ENCODE peak calls at places on chromosomes 4 and X, in seven cellular contexts. One of them, this sample, is unnamed.

GRCh38 chrX:27775984-27776383 is 31.8 kb upstream of the MAGEB10 start:
- DNase-seq in SK-N-SH: no peak
- DNase-seq in H1: no peak
- DNase-seq in K562: no peak
- DNase-seq in HCT116: no peak
- DNase-seq in NB4: no peak
- DNase-seq in WTC11: no peak
- DNase-seq in this sample: no peak

GRCh38 chr4:107997001-107997788 is 7.5 kb downstream of the HADH start:
- DNase-seq in H1: no peak
- DNase-seq in K562: no peak
- DNase-seq in HCT116: no peak
- DNase-seq in WTC11: no peak
- DNase-seq in SK-N-SH: no peak
- DNase-seq in NB4: no peak
- DNase-seq in this sample: no peak

GRCh38 chrX:83916525-83916924 is 55.6 kb downstream of the CYLC1 start:
- DNase-seq in HCT116: no peak
- DNase-seq in WTC11: peak; percentile 34
- DNase-seq in H1: no peak
- DNase-seq in NB4: peak; percentile 27
- DNase-seq in K562: peak; percentile 6
- DNase-seq in SK-N-SH: peak; percentile 22
- DNase-seq in this sample: peak; percentile 8

GRCh38 chr4:244471-244870 is 60.8 kb downstream of the ZNF732 start:
- DNase-seq in SK-N-SH: no peak
- DNase-seq in NB4: peak; percentile 81
- DNase-seq in WTC11: peak; percentile 59
- DNase-seq in HCT116: peak; percentile 12
- DNase-seq in K562: peak; percentile 29
- DNase-seq in H1: peak; percentile 39
- DNase-seq in this sample: no peak

GRCh38 chr4:179750374-179750773 is 2308.1 kb upstream of the AGA start:
- DNase-seq in H1: no peak
- DNase-seq in HCT116: no peak
- DNase-seq in NB4: peak; percentile 4
- DNase-seq in SK-N-SH: no peak
- DNase-seq in K562: no peak
- DNase-seq in WTC11: no peak
- DNase-seq in this sample: no peak

GRCh38 chr4:26782830-26783202 is 77.8 kb upstream of the STIM2 start:
- DNase-seq in HCT116: no peak
- DNase-seq in H1: no peak
- DNase-seq in K562: no peak
- DNase-seq in WTC11: no peak
- DNase-seq in SK-N-SH: no peak
- DNase-seq in NB4: no peak
- DNase-seq in this sample: no peak

GRCh38 chrX:16002185-16002584 is 121.2 kb upstream of the GRPR start:
- DNase-seq in K562: no peak
- DNase-seq in WTC11: no peak
- DNase-seq in HCT116: no peak
- DNase-seq in NB4: no peak
- DNase-seq in H1: no peak
- DNase-seq in SK-N-SH: no peak
- DNase-seq in this sample: no peak

GRCh38 chr4:107711831-107712230 is 8.2 kb downstream of the PAPSS1 start:
- DNase-seq in SK-N-SH: no peak
- DNase-seq in WTC11: no peak
- DNase-seq in NB4: no peak
- DNase-seq in H1: no peak
- DNase-seq in HCT116: no peak
- DNase-seq in K562: no peak
- DNase-seq in this sample: no peak

GRCh38 chr4:57676394-57676793 is 566.2 kb upstream of the IGFBP7 start:
- DNase-seq in K562: no peak
- DNase-seq in H1: no peak
- DNase-seq in WTC11: no peak
- DNase-seq in HCT116: no peak
- DNase-seq in NB4: no peak
- DNase-seq in SK-N-SH: no peak
- DNase-seq in this sample: no peak

GRCh38 chr4:76007089-76007559 is at the start of gene CXCL9:
- DNase-seq in K562: no peak
- DNase-seq in WTC11: no peak
- DNase-seq in NB4: no peak
- DNase-seq in HCT116: no peak
- DNase-seq in H1: no peak
- DNase-seq in SK-N-SH: no peak
- DNase-seq in this sample: no peak
- TF ChIP-seq MAX in K562: no peak
- TF ChIP-seq MAX in WTC11: no peak
- TF ChIP-seq MAX in NB4: no peak
- TF ChIP-seq MAX in HCT116: no peak
- TF ChIP-seq MAX in H1: no peak
- TF ChIP-seq MAX in SK-N-SH: no peak
- TF ChIP-seq MAX in this sample: no peak

GRCh38 chr4:168699224-168699878 is 202.5 kb downstream of the PALLD start:
- DNase-seq in HCT116: no peak
- DNase-seq in H1: no peak
- DNase-seq in WTC11: no peak
- DNase-seq in SK-N-SH: no peak
- DNase-seq in NB4: no peak
- DNase-seq in K562: no peak
- DNase-seq in this sample: no peak
- TF ChIP-seq MAX in HCT116: no peak
- TF ChIP-seq MAX in H1: no peak
- TF ChIP-seq MAX in WTC11: no peak
- TF ChIP-seq MAX in SK-N-SH: no peak
- TF ChIP-seq MAX in NB4: no peak
- TF ChIP-seq MAX in K562: no peak
- TF ChIP-seq MAX in this sample: peak; percentile 32

GRCh38 chrX:111006119-111006518 is 89.9 kb upstream of the PAK3 start:
- DNase-seq in WTC11: no peak
- DNase-seq in SK-N-SH: no peak
- DNase-seq in K562: no peak
- DNase-seq in NB4: peak; percentile 52
- DNase-seq in HCT116: no peak
- DNase-seq in H1: no peak
- DNase-seq in this sample: no peak

GRCh38 chrX:111007238-111007637 is 88.8 kb upstream of the PAK3 start:
- DNase-seq in K562: no peak
- DNase-seq in H1: no peak
- DNase-seq in HCT116: no peak
- DNase-seq in NB4: no peak
- DNase-seq in WTC11: no peak
- DNase-seq in SK-N-SH: no peak
- DNase-seq in this sample: no peak

GRCh38 chrX:111008126-111008525 is 87.9 kb upstream of the PAK3 start:
- DNase-seq in HCT116: no peak
- DNase-seq in K562: no peak
- DNase-seq in SK-N-SH: no peak
- DNase-seq in NB4: no peak
- DNase-seq in WTC11: no peak
- DNase-seq in H1: no peak
- DNase-seq in this sample: no peak

GRCh38 chrX:111010151-111010550 is 85.8 kb upstream of the PAK3 start:
- DNase-seq in K562: no peak
- DNase-seq in NB4: no peak
- DNase-seq in H1: no peak
- DNase-seq in WTC11: no peak
- DNase-seq in SK-N-SH: no peak
- DNase-seq in HCT116: no peak
- DNase-seq in this sample: no peak

GRCh38 chrX:111009256-111009655 is 86.7 kb upstream of the PAK3 start:
- DNase-seq in HCT116: no peak
- DNase-seq in K562: no peak
- DNase-seq in H1: no peak
- DNase-seq in NB4: no peak
- DNase-seq in WTC11: no peak
- DNase-seq in SK-N-SH: no peak
- DNase-seq in this sample: no peak
- TF ChIP-seq MAX in HCT116: no peak
- TF ChIP-seq MAX in K562: no peak
- TF ChIP-seq MAX in H1: no peak
- TF ChIP-seq MAX in NB4: no peak
- TF ChIP-seq MAX in WTC11: no peak
- TF ChIP-seq MAX in SK-N-SH: no peak
- TF ChIP-seq MAX in this sample: no peak

DNA sequence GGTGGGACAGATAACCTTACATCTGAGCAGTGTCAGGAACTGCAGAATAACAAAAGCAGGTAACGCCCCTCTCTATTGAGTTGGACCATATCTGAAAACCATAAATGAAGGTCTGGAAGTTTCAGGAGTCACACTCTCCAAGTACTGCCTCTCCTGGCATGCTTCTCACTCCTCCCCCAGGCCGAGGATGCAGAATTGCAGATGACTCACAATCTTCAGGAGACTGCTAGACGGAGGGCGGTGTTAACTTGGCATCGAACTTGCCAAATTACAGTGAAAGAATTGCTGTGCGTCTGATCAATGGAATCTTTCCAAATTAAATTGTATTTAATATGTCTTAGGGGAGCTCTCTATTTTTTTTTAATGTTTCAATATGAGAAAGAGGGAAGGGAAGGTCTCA is 67.1 kb upstream of the TRIM2 start:
- DNase-seq in SK-N-SH: no peak
- DNase-seq in NB4: peak; percentile 27
- DNase-seq in H1: no peak
- DNase-seq in K562: no peak
- DNase-seq in HCT116: no peak
- DNase-seq in WTC11: no peak
- DNase-seq in this sample: peak; percentile 44
- TF ChIP-seq MAX in SK-N-SH: peak; percentile 78
- TF ChIP-seq MAX in NB4: no peak
- TF ChIP-seq MAX in H1: no peak
- TF ChIP-seq MAX in K562: no peak
- TF ChIP-seq MAX in HCT116: no peak
- TF ChIP-seq MAX in WTC11: no peak
- TF ChIP-seq MAX in this sample: peak; percentile 26

GRCh38 chr4:148487181-148487580 is 45.0 kb upstream of the NR3C2 start:
- DNase-seq in WTC11: no peak
- DNase-seq in SK-N-SH: no peak
- DNase-seq in K562: no peak
- DNase-seq in NB4: no peak
- DNase-seq in HCT116: no peak
- DNase-seq in H1: no peak
- DNase-seq in this sample: no peak
- TF ChIP-seq MAX in WTC11: no peak
- TF ChIP-seq MAX in SK-N-SH: no peak
- TF ChIP-seq MAX in K562: no peak
- TF ChIP-seq MAX in NB4: no peak
- TF ChIP-seq MAX in HCT116: no peak
- TF ChIP-seq MAX in H1: no peak
- TF ChIP-seq MAX in this sample: no peak

GRCh38 chr4:8315343-8316250 is 46.0 kb downstream of the HTRA3 start:
- DNase-seq in K562: no peak
- DNase-seq in SK-N-SH: peak; percentile 64
- DNase-seq in NB4: no peak
- DNase-seq in H1: no peak
- DNase-seq in HCT116: peak; percentile 13
- DNase-seq in WTC11: no peak
- DNase-seq in this sample: peak; percentile 64
- TF ChIP-seq MAX in K562: no peak
- TF ChIP-seq MAX in SK-N-SH: peak; percentile 21
- TF ChIP-seq MAX in NB4: no peak
- TF ChIP-seq MAX in H1: no peak
- TF ChIP-seq MAX in HCT116: peak; percentile 86
- TF ChIP-seq MAX in WTC11: peak; percentile 44
- TF ChIP-seq MAX in this sample: peak; percentile 89

DNA sequence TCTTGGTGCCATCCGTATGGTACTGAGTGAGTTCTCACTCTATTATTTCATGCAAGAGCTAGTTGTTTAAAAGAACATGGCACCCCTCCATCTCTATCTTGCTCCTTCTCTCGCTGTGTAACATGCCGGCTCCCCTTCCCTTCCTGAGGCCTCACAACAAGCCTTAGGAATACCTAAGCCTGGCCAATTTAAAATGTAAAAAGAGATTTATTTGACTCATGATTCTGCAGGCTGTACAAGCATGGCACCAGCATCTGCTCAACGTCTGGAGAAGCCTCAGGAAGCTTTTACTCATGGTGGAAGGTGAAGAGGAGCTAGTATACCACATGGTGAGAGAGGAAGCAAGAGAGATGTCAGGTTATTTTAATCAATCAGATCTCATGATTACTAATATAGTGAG is 90.4 kb upstream of the NUDT10 start:
- DNase-seq in WTC11: no peak
- DNase-seq in K562: no peak
- DNase-seq in H1: no peak
- DNase-seq in HCT116: no peak
- DNase-seq in NB4: no peak
- DNase-seq in SK-N-SH: no peak
- DNase-seq in this sample: no peak
- TF ChIP-seq MAX in WTC11: no peak
- TF ChIP-seq MAX in K562: no peak
- TF ChIP-seq MAX in H1: no peak
- TF ChIP-seq MAX in HCT116: no peak
- TF ChIP-seq MAX in NB4: no peak
- TF ChIP-seq MAX in SK-N-SH: no peak
- TF ChIP-seq MAX in this sample: no peak